ENCODE peak calls at places on chromosomes 6 and 20, in nine cellular contexts. D is astrocyte of the cerebellum, I is endodermal cell, M is heart right ventricle, Z is breast epithelium, V is neural crest cell, X is tibial nerve, P is lung, W is brain microvascular endothelial cell. Q is an unnamed sample.

GRCh38 chr6:111329882-111330633 is 153.0 kb downstream of the REV3L start:
- DNase-seq in D (no peak), I (no peak), M (no peak), Z (no peak), V (no peak), X (no peak), P (no peak), W (no peak), Q (no peak)

GRCh38 chr6:141541766-141542324 is 590.9 kb upstream of the GJE1 start:
- DNase-seq in D (no peak), I (no peak), M (no peak), Z (no peak), V (no peak), X (no peak), P (no peak), W (no peak), Q (no peak)

GRCh38 chr6:7728855-7729590 is 3.1 kb downstream of the BMP6 start:
- DNase-seq in D (no peak), I (peak; percentile 60), M (no peak), Z (no peak), V (no peak), X (no peak), P (no peak), W (no peak), Q (no peak)

GRCh38 chr6:156731436-156731835 is 45.7 kb upstream of the ARID1B start:
- DNase-seq in D (no peak), I (no peak), M (no peak), Z (no peak), V (no peak), X (no peak), P (no peak), W (peak; percentile 16), Q (no peak)

GRCh38 chr6:169654590-169655391 is 47.0 kb downstream of the WDR27 start:
- DNase-seq in D (peak; percentile 48), I (no peak), M (no peak), Z (peak; percentile 63), V (peak; percentile 41), X (peak; percentile 63), P (peak; percentile 59), W (peak; percentile 55), Q (peak; percentile 60)

GRCh38 chr20:56345911-56346310 is 12.9 kb upstream of the FAM210B start:
- DNase-seq in D (no peak), I (no peak), M (no peak), Z (no peak), V (no peak), X (no peak), P (no peak), W (no peak), Q (no peak)

GRCh38 chr6:131600696-131601095 is 27.3 kb downstream of the MED23 start:
- DNase-seq in D (no peak), I (no peak), M (no peak), Z (no peak), V (no peak), X (no peak), P (no peak), W (no peak), Q (no peak)

GRCh38 chr6:87393026-87393622 is 14.6 kb upstream of the CFAP206 start:
- DNase-seq in D (peak; percentile 57), I (no peak), M (no peak), Z (no peak), V (peak; percentile 23), X (peak; percentile 79), P (no peak), W (peak; percentile 64), Q (no peak)

GRCh38 chr6:39452306-39452705 is 129.8 kb upstream of the KCNK16 start:
- DNase-seq in D (peak; percentile 37), I (no peak), M (no peak), Z (no peak), V (no peak), X (no peak), P (no peak), W (peak; percentile 58), Q (no peak)

GRCh38 chr6:5261545-5262109 is 314 bp downstream of the FARS2 start:
- DNase-seq in D (no peak), I (no peak), M (no peak), Z (no peak), V (no peak), X (no peak), P (no peak), W (no peak), Q (no peak)

GRCh38 chr6:21229061-21229460 is 364.5 kb upstream of the SOX4 start:
- DNase-seq in D (no peak), I (no peak), M (no peak), Z (no peak), V (no peak), X (no peak), P (no peak), W (no peak), Q (no peak)

GRCh38 chr6:21228411-21228810 is 365.1 kb upstream of the SOX4 start:
- DNase-seq in D (no peak), I (no peak), M (no peak), Z (no peak), V (no peak), X (no peak), P (no peak), W (no peak), Q (no peak)

GRCh38 chr6:21230536-21230935 is 363.0 kb upstream of the SOX4 start:
- DNase-seq in D (no peak), I (no peak), M (no peak), Z (no peak), V (no peak), X (no peak), P (no peak), W (no peak), Q (no peak)

DNA sequence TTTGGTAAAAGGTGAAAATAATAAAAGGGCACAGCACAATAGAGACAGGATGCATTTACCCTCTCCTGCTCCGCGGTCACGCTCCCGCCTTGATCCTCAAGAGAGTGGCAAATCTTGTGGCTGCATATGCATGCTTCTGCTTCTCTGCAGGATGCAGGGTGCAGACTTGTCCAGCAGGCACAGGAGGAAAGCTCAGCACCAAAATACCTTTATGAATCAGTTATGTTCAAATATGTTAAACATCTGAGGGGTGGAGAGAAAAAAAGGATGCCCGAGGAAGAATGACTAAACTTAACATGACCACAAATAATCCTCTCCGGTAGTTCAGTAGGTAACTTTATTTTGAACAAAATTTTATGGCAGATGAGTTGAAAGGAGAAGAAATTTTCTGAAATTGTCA is 366.1 kb upstream of the SOX4 start:
- DNase-seq in D (peak; percentile 12), I (no peak), M (no peak), Z (no peak), V (no peak), X (no peak), P (no peak), W (peak; percentile 5), Q (no peak)
- TF ChIP-seq CTCF in D (peak; percentile 15), I (no peak), M (no peak), Z (no peak), V (peak; percentile 25), X (no peak), P (no peak), W (peak; percentile 32), Q (no peak)

GRCh38 chr20:40942015-40942414 is 86.6 kb upstream of the TOP1 start:
- DNase-seq in D (no peak), I (no peak), M (no peak), Z (no peak), V (no peak), X (no peak), P (no peak), W (no peak), Q (no peak)

GRCh38 chr20:40933758-40934157 is 94.9 kb upstream of the TOP1 start:
- DNase-seq in D (no peak), I (no peak), M (no peak), Z (no peak), V (no peak), X (no peak), P (no peak), W (no peak), Q (no peak)

GRCh38 chr20:40941023-40941655 is 87.5 kb upstream of the TOP1 start:
- DNase-seq in D (no peak), I (no peak), M (no peak), Z (no peak), V (no peak), X (no peak), P (no peak), W (no peak), Q (no peak)

GRCh38 chr20:40939667-40940066 is 89.0 kb upstream of the TOP1 start:
- DNase-seq in D (no peak), I (no peak), M (no peak), Z (no peak), V (no peak), X (no peak), P (no peak), W (no peak), Q (no peak)

DNA sequence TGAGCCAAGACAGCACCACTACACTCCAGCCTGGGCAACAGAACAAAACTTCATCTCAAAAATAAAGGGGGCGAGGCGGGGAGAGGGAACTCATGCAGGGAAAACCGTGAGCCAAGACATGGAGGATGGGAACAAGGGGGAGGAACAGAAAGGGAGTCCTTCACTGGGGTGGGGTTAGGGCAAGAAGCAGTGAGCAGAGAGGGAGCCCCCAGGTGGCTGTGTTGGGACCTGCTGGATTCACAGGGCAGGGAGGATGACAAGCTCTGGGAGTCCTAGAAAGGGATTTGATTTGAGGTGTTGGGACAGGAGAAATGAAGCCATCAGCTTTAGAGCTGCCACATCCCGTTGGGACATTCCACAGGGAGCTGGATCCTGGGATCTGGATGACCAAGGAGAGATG is 90.6 kb upstream of the TOP1 start:
- DNase-seq in D (no peak), I (peak; percentile 76), M (no peak), Z (no peak), V (no peak), X (no peak), P (no peak), W (no peak), Q (no peak)
- TF ChIP-seq CTCF in D (no peak), I (peak; percentile 70), M (no peak), Z (no peak), V (no peak), X (no peak), P (no peak), W (peak; percentile 31), Q (no peak)

GRCh38 chr6:53862517-53863457 is 68.0 kb downstream of the LRRC1 start:
- DNase-seq in D (peak; percentile 85), I (no peak), M (no peak), Z (no peak), V (no peak), X (no peak), P (no peak), W (peak; percentile 38), Q (no peak)
- TF ChIP-seq CTCF in D (no peak), I (no peak), M (no peak), Z (no peak), V (no peak), X (no peak), P (no peak), W (no peak), Q (no peak)

DNA sequence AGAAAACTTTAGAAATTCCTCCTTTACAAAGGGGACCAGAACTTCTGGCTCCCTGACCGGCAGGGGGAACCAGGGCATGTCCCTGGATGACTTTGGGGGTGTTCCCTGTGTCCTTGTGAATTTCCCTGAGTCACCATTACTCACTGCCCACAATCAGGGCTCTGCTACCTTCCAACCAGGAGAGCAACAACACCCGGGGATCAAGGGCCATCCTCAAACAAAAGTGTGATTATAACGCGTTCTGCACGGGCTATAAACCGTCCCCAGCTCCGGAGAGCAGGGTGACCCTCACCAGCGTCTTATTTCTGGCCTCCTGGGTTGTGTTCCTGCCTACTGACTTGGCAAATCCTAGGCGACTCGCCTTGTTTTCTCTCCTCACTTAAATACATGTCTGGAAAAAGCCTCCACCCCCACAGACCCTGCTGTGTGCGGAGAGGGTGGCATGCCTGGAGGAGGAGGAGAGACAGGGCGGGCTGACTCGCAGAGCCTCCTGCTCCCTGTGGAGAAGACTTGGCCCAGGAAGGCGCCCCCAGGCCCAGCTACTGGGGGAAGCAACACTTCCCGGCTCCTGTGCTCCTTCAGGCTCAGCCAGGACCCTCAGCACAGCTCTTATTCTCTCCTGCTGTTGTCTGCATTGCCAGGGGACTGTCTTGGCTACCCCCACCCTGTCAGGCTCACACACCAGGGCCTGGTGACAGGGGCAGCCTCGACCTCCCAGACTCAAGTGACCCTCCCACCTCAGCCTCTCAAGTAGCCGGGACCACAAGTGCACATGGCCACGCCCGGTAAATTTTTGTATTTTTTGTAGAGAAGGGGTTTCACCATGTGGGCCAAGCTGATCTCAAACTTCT is 54.1 kb downstream of the FGD2 start:
- DNase-seq in D (peak; percentile 93), I (peak; percentile 94), M (peak; percentile 52), Z (peak; percentile 60), V (peak; percentile 39), X (peak; percentile 52), P (peak; percentile 56), W (peak; percentile 95), Q (no peak)
- TF ChIP-seq CTCF in D (peak; percentile 80), I (peak; percentile 84), M (no peak), Z (peak; percentile 32), V (peak; percentile 59), X (peak; percentile 42), P (no peak), W (peak; percentile 94), Q (no peak)